ENCODE peak calls at places on chromosomes 3 and 15, in five cellular contexts. H is sciatic nerve, J is NCI-H510A treated with DMSO at 0.1 percent for 48 hours, K is AG10803, U is SW480. B is an unnamed sample.

GRCh38 chr3:194070220-194070633 is 65.7 kb upstream of the HES1 start:
- DNase-seq in H (no peak), J (no peak), K (no peak), U (no peak), B (no peak)

GRCh38 chr15:44102675-44103254 is 92.3 kb downstream of the FRMD5 start:
- DNase-seq in H (no peak), J (no peak), K (peak; percentile 99), U (peak; percentile 28), B (peak; percentile 89)

GRCh38 chr15:71055461-71055860 is 59.8 kb upstream of the THSD4 start:
- DNase-seq in H (no peak), J (no peak), K (no peak), U (no peak), B (no peak)

GRCh38 chr15:75030023-75030413 is 6.6 kb downstream of the PPCDC start:
- DNase-seq in H (peak; percentile 70), J (no peak), K (peak; percentile 40), U (no peak), B (no peak)

GRCh38 chr3:115330406-115330805 is 183.3 kb upstream of the ZBTB20 start:
- DNase-seq in H (no peak), J (no peak), K (peak; percentile 57), U (peak; percentile 62), B (no peak)

GRCh38 chr3:155026999-155027591 is 53.0 kb upstream of the MME start:
- DNase-seq in H (no peak), J (no peak), K (peak; percentile 94), U (no peak), B (no peak)

GRCh38 chr3:185656321-185656840 is 70.3 kb downstream of the SENP2 start:
- DNase-seq in H (peak; percentile 84), J (no peak), K (peak; percentile 99), U (no peak), B (peak; percentile 26)

GRCh38 chr3:16028604-16029003 is 145.9 kb upstream of the GALNT15 start:
- DNase-seq in H (no peak), J (no peak), K (peak; percentile 31), U (no peak), B (no peak)

GRCh38 chr15:91047545-91048199 is 25.3 kb upstream of the VPS33B start:
- DNase-seq in H (no peak), J (no peak), K (no peak), U (no peak), B (no peak)

GRCh38 chr3:28349397-28350000 is 875 bp upstream of the AZI2 start:
- DNase-seq in H (no peak), J (peak; percentile 66), K (no peak), U (peak; percentile 82), B (no peak)

GRCh38 chr3:143207338-143207961 is 87.9 kb downstream of the CHST2 start:
- DNase-seq in H (no peak), J (no peak), K (peak; percentile 60), U (peak; percentile 11), B (no peak)

GRCh38 chr3:58059349-58060321 is 51.4 kb downstream of the FLNB start:
- DNase-seq in H (no peak), J (no peak), K (peak; percentile 94), U (peak; percentile 66), B (no peak)

GRCh38 chr3:55091381-55092225 is 163.7 kb upstream of the LRTM1 start:
- DNase-seq in H (no peak), J (no peak), K (peak; percentile 83), U (no peak), B (no peak)

GRCh38 chr3:23455775-23456174 is 252.6 kb downstream of the UBE2E2 start:
- DNase-seq in H (no peak), J (no peak), K (peak; percentile 92), U (no peak), B (no peak)

GRCh38 chr15:75947117-75947516 is 43.4 kb downstream of the FBXO22 start:
- DNase-seq in H (no peak), J (no peak), K (peak; percentile 88), U (no peak), B (no peak)

GRCh38 chr3:10869460-10869859 is 53.4 kb downstream of the SLC6A11 start:
- DNase-seq in H (no peak), J (no peak), K (no peak), U (no peak), B (peak; percentile 12)

GRCh38 chr15:66644815-66645345 is 57.2 kb upstream of the SMAD6 start:
- DNase-seq in H (no peak), J (no peak), K (no peak), U (no peak), B (no peak)

GRCh38 chr15:59168536-59168935 is 38.1 kb upstream of the LDHAL6B start:
- DNase-seq in H (no peak), J (no peak), K (peak; percentile 42), U (no peak), B (no peak)

GRCh38 chr3:150761831-150762661 is 923 bp downstream of the SIAH2 start:
- DNase-seq in H (peak; percentile 75), J (peak; percentile 37), K (peak; percentile 53), U (peak; percentile 72), B (peak; percentile 66)

GRCh38 chr15:77025471-77025901 is 30.6 kb downstream of the PSTPIP1 start:
- DNase-seq in H (peak; percentile 49), J (no peak), K (no peak), U (no peak), B (no peak)

GRCh38 chr15:67033012-67033411 is 32.4 kb upstream of the SMAD3 start:
- DNase-seq in H (no peak), J (no peak), K (no peak), U (no peak), B (no peak)

GRCh38 chr3:156256256-156256655 is 135.9 kb downstream of the KCNAB1 start:
- DNase-seq in H (no peak), J (no peak), K (no peak), U (no peak), B (no peak)

GRCh38 chr3:42377681-42378080 is 32.7 kb downstream of the LYZL4 start:
- DNase-seq in H (no peak), J (no peak), K (no peak), U (no peak), B (no peak)

GRCh38 chr3:44318929-44319328 is 19.6 kb upstream of the TCAIM start:
- DNase-seq in H (no peak), J (no peak), K (no peak), U (no peak), B (no peak)

GRCh38 chr3:174430986-174431385 is 428.1 kb upstream of the NAALADL2 start:
- DNase-seq in H (no peak), J (no peak), K (no peak), U (no peak), B (no peak)

GRCh38 chr3:154852515-154852914 is 227.6 kb upstream of the MME start:
- DNase-seq in H (no peak), J (no peak), K (no peak), U (no peak), B (no peak)

GRCh38 chr15:45199136-45199810 is 11.5 kb upstream of the SHF start:
- DNase-seq in H (no peak), J (peak; percentile 69), K (no peak), U (peak; percentile 68), B (peak; percentile 66)

GRCh38 chr3:141556034-141556433 is 69.2 kb downstream of the RASA2 start:
- DNase-seq in H (no peak), J (no peak), K (no peak), U (no peak), B (no peak)

GRCh38 chr3:69095636-69096035 is 10.9 kb downstream of the ARL6IP5 start:
- DNase-seq in H (no peak), J (no peak), K (no peak), U (no peak), B (no peak)

GRCh38 chr3:21734746-21735145 is 16.3 kb downstream of the ZNF385D start:
- DNase-seq in H (no peak), J (no peak), K (peak; percentile 59), U (no peak), B (no peak)

GRCh38 chr3:100561459-100562158 is 47.8 kb upstream of the ADGRG7 start:
- DNase-seq in H (no peak), J (no peak), K (peak; percentile 87), U (no peak), B (no peak)

GRCh38 chr15:27592036-27592725 is 506.9 kb downstream of the OCA2 start:
- DNase-seq in H (no peak), J (no peak), K (peak; percentile 9), U (no peak), B (no peak)

GRCh38 chr15:25439456-25439836 is 622 bp upstream of the UBE3A start:
- DNase-seq in H (no peak), J (peak; percentile 35), K (peak; percentile 21), U (peak; percentile 13), B (no peak)

B was measured in midbrain.